ENCODE peak calls at places on chromosomes 4 and X, in six cellular contexts. F, X, A, S, Z and Y are unnamed samples. For H3K4me1 and H3K9me3, the result is how much of the 10 kb centered on the place peaks cover.

GRCh38 chrX:123267220-123267619 is 83.1 kb downstream of the GRIA3 start:
- DNase-seq in F (no peak), X (no peak), A (no peak), S (no peak), Z (no peak), Y (no peak)

GRCh38 chrX:123167621-123168020 is 16.5 kb upstream of the GRIA3 start:
- DNase-seq in F (no peak), X (no peak), A (no peak), S (no peak), Z (no peak), Y (no peak)

GRCh38 chrX:132270699-132271098 is 51.5 kb upstream of the RAP2C start:
- DNase-seq in F (no peak), X (no peak), A (peak), S (peak), Z (no peak), Y (no peak)

GRCh38 chr4:121900132-121900983 is 30.1 kb upstream of the BBS7 start:
- DNase-seq in F (no peak), X (no peak), A (no peak), S (peak), Z (peak), Y (no peak)

GRCh38 chr4:152032722-152033131 is 271.9 kb upstream of the GATB start:
- DNase-seq in F (no peak), X (no peak), A (no peak), S (peak), Z (no peak), Y (peak)

GRCh38 chr4:31043382-31044062 is 323.4 kb downstream of the PCDH7 start:
- DNase-seq in F (no peak), X (no peak), A (no peak), S (no peak), Z (no peak), Y (no peak)

GRCh38 chr4:6474053-6474568 is 1.7 kb upstream of the PPP2R2C start:
- DNase-seq in F (no peak), X (no peak), A (no peak), S (no peak), Z (peak), Y (no peak)

GRCh38 chr4:31613946-31614623 is 893.9 kb downstream of the PCDH7 start:
- DNase-seq in F (no peak), X (no peak), A (no peak), S (no peak), Z (no peak), Y (no peak)

GRCh38 chr4:12409507-12410190 is 981.0 kb upstream of the HS3ST1 start:
- DNase-seq in F (no peak), X (no peak), A (no peak), S (no peak), Z (no peak), Y (no peak)

GRCh38 chr4:176422031-176422430 is 102.3 kb downstream of the SPCS3 start:
- DNase-seq in F (no peak), X (no peak), A (no peak), S (peak), Z (no peak), Y (no peak)

GRCh38 chrX:19776753-19777152 is 110.6 kb downstream of the SH3KBP1 start:
- DNase-seq in F (no peak), X (no peak), A (no peak), S (no peak), Z (no peak), Y (no peak)

GRCh38 chrX:19787305-19787704 is 100.1 kb downstream of the SH3KBP1 start:
- DNase-seq in F (no peak), X (no peak), A (no peak), S (no peak), Z (no peak), Y (no peak)

GRCh38 chrX:19785647-19786046 is 101.8 kb downstream of the SH3KBP1 start:
- DNase-seq in F (no peak), X (no peak), A (no peak), S (no peak), Z (no peak), Y (no peak)

DNA sequence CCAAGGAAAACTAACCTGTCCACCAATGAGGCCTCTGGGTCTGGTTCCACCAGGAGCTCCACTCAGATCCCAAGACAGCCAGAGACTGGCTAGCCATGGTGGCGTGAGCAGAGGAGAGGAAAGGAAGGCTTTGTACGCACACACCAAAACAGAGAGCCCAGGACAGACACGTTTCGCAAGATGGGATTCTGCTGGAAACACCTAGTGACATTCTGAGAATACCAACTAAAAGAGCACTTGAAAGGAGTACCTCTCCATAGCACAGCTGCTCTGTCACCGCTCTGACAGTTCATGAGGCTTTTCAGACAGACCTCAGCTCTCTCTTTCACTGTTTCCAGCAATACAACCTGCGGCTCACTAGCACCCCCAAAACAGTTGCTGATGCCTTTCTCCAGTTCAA is 105.0 kb downstream of the SH3KBP1 start:
- DNase-seq in F (no peak), X (no peak), A (no peak), S (no peak), Z (no peak), Y (no peak)
- H3K4me3 ChIP-seq in F (no peak), X (no peak), A (no peak), S (no peak), Z (no peak), Y (no peak)

GRCh38 chr4:8112672-8113071 is 45.9 kb downstream of the ABLIM2 start:
- DNase-seq in F (no peak), X (no peak), A (no peak), S (no peak), Z (no peak), Y (no peak)
- H3K4me1 ChIP-seq in F (under half), X (under half), A (under half), S (under half), Z (under half), Y (under half)

GRCh38 chrX:1041051-1041450 is 171.4 kb downstream of the CRLF2 start:
- DNase-seq in F (peak), X (no peak), A (no peak), S (no peak), Z (no peak), Y (no peak)
- H3K9me3 ChIP-seq in F (under half), X (under half), A (under half), S (under half), Z (under half), Y (under half)

DNA sequence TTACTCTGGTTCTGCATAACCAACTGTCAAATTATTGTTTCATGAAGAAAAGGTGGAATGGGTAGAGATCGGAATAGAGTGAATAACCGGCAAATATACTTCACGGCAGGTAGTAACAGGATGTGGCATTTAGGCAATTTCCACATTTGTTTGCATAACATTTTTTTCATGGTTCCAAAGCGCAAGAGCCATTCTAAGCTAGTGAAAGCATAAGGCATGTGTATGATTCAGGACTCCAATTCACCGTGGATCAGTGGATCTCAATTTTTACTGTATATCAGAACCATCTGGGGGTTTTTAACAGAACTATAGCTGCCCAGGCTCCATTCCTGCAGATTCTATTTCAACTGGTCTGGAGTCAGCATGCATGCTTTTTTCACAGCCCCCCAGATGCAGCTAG is 30.2 kb downstream of the AFAP1 start:
- DNase-seq in F (no peak), X (no peak), A (no peak), S (no peak), Z (no peak), Y (no peak)
- H3K4me3 ChIP-seq in F (no peak), X (no peak), A (no peak), S (no peak), Z (no peak), Y (no peak)